ENCODE peak calls at places on chromosomes 16 and 17, in seven cellular contexts. J is cardiac muscle cell, F is fibroblast of villous mesenchyme, E is colonic mucosa, W is heart left ventricle, H is HCT116, C is astrocyte of the spinal cord. R is an unnamed sample.

GRCh38 chr17:17356931-17357270 is 53.7 kb downstream of the NT5M start:
- DNase-seq in J (no peak), E (no peak), H (no peak), C (no peak), W (no peak), F (no peak), R (no peak)

GRCh38 chr16:81071816-81072215 is 5.2 kb downstream of the C16orf46 start:
- DNase-seq in C (no peak), W (no peak), E (no peak), F (peak), J (no peak), H (peak), R (no peak)

GRCh38 chr17:47225911-47226688 is 17.0 kb downstream of the MYL4 start:
- DNase-seq in J (peak), W (no peak), H (no peak), F (peak), C (peak), E (no peak), R (peak)

GRCh38 chr17:16044484-16044883 is 44.9 kb downstream of the TTC19 start:
- DNase-seq in E (no peak), H (no peak), J (no peak), C (no peak), F (no peak), W (no peak), R (no peak)

GRCh38 chr16:77282345-77282744 is 83.1 kb downstream of the SYCE1L start:
- DNase-seq in F (no peak), J (no peak), C (no peak), E (no peak), H (no peak), W (no peak), R (no peak)

GRCh38 chr17:58840820-58841612 is 85.4 kb downstream of the PPM1E start:
- DNase-seq in J (peak), F (no peak), W (no peak), C (no peak), H (no peak), E (no peak), R (no peak)

GRCh38 chr17:74842146-74842598 is 17.5 kb downstream of the GRIN2C start:
- DNase-seq in W (no peak), J (peak), H (no peak), E (no peak), F (no peak), C (peak), R (no peak)

GRCh38 chr16:87033021-87033471 is 284.1 kb downstream of the C16orf95 start:
- DNase-seq in W (no peak), J (no peak), H (no peak), E (no peak), F (no peak), C (no peak), R (no peak)

GRCh38 chr17:58577696-58578095 is 63.3 kb upstream of the MTMR4 start:
- DNase-seq in W (peak), J (peak), E (peak), H (peak), C (peak), F (peak), R (peak)

GRCh38 chr17:20228860-20229259 is 219.7 kb downstream of the SPECC1 start:
- DNase-seq in W (no peak), J (no peak), H (no peak), C (peak), E (no peak), F (no peak), R (peak)

GRCh38 chr16:14286381-14287230 is 215.5 kb downstream of the MRTFB start:
- DNase-seq in W (peak), C (peak), H (no peak), E (peak), F (no peak), J (no peak), R (no peak)

GRCh38 chr16:53643474-53643873 is 60.2 kb downstream of the RPGRIP1L start:
- DNase-seq in E (no peak), H (no peak), C (no peak), F (no peak), W (no peak), J (no peak), R (no peak)

GRCh38 chr16:3182608-3183444 is 5.2 kb upstream of the OR1F1 start:
- DNase-seq in W (no peak), J (peak), H (no peak), C (peak), E (peak), F (peak), R (peak)

DNA sequence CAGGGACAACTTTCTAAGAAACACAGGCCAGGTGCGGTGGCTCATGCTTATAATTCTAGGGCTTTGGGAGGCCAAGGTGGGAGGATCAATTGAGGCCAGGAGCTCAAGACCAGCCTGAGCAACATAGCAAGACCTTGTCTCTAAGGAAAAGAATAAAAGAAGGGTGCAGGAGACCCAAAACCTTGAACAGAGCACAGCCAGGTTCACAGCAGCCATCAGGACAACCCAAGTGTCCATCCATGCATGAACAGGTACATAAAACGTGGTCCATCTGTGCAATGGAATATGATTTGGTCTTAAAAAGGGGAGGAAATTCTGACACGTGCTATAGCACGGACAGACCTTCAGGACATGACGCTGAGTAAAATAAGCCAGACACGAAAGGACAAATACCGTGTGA is 91.0 kb downstream of the PGS1 start:
- DNase-seq in W (no peak), F (no peak), C (no peak), E (no peak), J (no peak), H (no peak), R (no peak)
- H3K4me3 ChIP-seq in W (no peak), F (no peak), C (no peak), E (no peak), J (no peak), H (no peak), R (no peak)

GRCh38 chr16:1900452-1900774 is 17.8 kb downstream of the HS3ST6 start:
- DNase-seq in J (no peak), E (no peak), F (no peak), C (no peak), W (no peak), H (no peak), R (no peak)

GRCh38 chr16:1903220-1903574 is 15.0 kb downstream of the HS3ST6 start:
- DNase-seq in F (no peak), J (no peak), C (no peak), H (no peak), W (no peak), E (no peak), R (no peak)

GRCh38 chr16:1902547-1903219 is 15.5 kb downstream of the HS3ST6 start:
- DNase-seq in E (no peak), F (no peak), C (no peak), J (no peak), W (no peak), H (no peak), R (no peak)

GRCh38 chr16:1895949-1896675 is 22.1 kb downstream of the HS3ST6 start:
- DNase-seq in J (no peak), H (no peak), E (no peak), C (no peak), W (no peak), F (no peak), R (no peak)

DNA sequence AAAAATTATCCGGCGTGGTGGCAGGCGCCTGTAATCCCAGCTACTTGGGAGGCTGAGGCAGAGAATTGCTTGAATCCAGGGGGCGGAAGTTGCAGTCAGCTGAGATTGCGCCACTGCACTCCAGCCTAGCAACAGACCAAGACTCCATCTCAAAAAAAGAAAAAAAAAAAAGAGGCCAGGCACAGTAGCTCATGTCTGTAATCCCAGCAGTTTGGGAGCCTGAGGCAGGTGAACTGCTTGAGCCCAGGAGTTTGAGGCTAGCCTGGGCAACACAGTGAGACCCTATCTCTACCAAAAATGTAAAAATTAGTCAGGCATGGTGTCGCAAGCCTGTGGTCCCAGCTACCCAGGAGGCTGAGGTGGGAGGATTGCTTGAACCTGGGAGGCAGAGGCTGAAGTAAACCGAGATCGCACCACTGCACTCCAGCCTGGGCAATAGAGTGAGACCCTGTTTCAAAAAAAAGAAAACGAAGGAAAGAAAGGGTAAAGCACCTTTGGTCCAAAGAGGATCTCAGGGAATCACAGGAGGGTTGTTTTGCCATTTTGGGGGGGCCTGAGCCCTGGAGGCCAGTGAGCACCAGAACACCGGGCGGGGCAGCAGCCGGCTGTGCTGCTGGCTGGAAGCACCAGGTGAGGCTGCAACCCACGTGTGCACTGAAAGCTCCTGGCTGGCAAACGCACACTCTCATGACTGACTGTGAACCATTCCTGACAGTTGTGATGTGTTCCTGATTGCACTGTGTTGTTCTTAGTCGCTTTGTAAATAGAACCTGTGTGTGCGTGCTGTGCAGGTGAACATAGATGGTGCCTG is 18.4 kb downstream of the HS3ST6 start:
- DNase-seq in W (no peak), J (no peak), F (no peak), H (no peak), C (no peak), E (peak), R (no peak)
- TF ChIP-seq CTCF in W (no peak), J (no peak), F (no peak), H (no peak), C (no peak), E (no peak), R (no peak)

DNA sequence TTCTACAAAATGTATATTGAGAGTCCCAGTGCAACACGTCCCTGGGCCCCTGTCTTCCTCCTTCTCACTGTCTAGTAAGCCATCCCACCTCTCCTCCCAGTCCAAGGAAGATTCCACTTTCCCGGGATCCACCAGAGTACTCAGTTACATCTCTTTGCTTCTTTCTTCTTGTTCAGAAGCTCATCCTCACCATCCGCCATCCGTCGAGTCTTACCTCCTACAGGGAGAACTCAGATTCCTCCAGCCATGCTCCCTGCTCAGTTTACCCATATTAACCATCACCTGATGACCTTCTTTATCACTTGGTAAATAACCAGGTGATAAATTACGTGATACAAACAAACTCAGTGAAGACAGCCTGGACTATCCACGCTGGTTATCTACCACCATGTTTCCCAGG is 57.1 kb downstream of the CYTH1 start:
- DNase-seq in C (no peak), F (no peak), W (no peak), J (no peak), H (no peak), E (no peak), R (no peak)
- H3K4me3 ChIP-seq in C (no peak), F (no peak), W (no peak), J (no peak), H (no peak), E (no peak), R (no peak)

DNA sequence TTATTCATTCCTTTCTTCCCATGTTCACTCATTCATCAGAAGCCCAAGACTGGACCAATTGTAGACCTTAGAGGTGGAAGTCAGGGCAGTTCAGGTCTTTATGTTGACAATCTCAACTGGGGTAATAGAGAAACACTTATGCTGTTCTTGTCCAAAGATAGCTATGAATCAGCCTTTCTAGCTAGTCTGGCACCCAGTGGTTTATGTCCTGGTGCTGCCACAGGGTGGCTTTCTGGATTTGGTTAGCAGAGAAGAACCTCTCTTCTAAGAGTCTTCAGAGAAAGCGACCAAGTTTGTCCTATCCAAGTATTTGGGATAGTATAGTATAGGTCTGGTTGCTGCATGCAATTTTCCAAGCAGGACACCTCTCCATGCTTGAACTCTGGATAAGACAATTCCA is 83.3 kb downstream of the NOG start:
- DNase-seq in E (no peak), C (no peak), F (no peak), J (no peak), H (no peak), W (no peak), R (peak)
- TF ChIP-seq CTCF in E (no peak), C (peak), F (no peak), J (no peak), H (peak), W (no peak), R (peak)

GRCh38 chr17:13756763-13757162 is 155.0 kb upstream of the HS3ST3A1 start:
- DNase-seq in F (no peak), E (no peak), W (no peak), H (no peak), J (no peak), C (no peak), R (no peak)
- H3K4me3 ChIP-seq in F (no peak), E (no peak), W (no peak), H (no peak), J (no peak), C (no peak), R (no peak)

GRCh38 chr16:49352923-49353322 is 20.7 kb upstream of the C16orf78 start:
- DNase-seq in W (no peak), H (peak), E (no peak), J (peak), C (no peak), F (no peak), R (peak)
- TF ChIP-seq CTCF in W (peak), H (peak), E (no peak), J (peak), C (peak), F (no peak), R (peak)

DNA sequence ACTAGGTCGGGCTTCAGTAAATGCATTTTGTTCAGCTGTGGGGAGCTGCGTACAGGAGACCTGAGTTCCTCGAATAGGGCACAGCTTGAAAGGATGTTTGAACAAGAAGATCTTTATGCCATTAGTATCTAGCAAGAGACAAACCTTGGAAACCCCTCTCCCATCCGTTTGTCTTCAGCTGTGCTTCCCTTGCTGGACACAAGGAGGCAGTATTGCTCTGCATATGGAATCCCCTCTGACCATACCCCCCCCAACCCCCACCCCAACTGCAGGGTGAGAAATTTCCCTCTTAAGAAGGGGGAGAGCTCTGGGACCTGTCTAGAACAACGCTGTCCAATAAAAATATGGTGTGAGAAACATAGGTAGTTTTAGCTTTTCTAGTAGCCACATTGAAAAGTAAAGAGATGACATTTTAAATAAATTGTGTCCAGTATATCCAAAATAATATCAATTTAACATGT is 1.6 kb downstream of the MRM1 start:
- DNase-seq in W (peak), H (peak), E (peak), F (peak), J (peak), C (peak), R (peak)
- H3K4me3 ChIP-seq in W (peak), H (peak), E (peak), F (peak), J (no peak), C (peak), R (peak)

DNA sequence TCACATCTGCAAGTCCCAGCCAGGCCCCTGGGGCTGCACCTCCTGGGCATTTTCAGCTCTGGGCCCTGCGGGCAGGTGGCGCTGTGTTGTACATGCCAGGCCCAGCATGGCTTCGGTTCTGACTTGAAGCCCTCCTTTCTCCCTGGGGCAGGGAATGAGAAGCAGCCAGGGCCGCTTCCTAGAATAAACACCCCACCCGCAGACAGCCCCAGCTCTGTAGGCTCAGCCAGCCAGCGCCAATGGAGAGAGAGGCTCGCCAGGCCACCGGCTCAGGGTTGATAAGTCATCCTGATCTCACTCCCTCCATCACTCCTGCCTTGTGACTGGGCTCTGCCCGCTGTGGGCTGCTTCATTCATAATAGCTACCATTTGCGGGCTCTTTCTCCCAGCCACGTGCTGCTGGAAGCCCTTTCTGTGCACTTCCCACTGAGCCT is 6.0 kb upstream of the GLIS2 start:
- DNase-seq in C (peak), W (peak), F (peak), E (peak), H (peak), J (peak), R (peak)
- TF ChIP-seq CTCF in C (peak), W (peak), F (peak), E (peak), H (peak), J (peak), R (peak)

GRCh38 chr17:81567191-81567590 is 15.0 kb upstream of the FAAP100 start:
- DNase-seq in E (no peak), F (no peak), W (no peak), C (no peak), J (no peak), H (no peak), R (no peak)
- H3K4me3 ChIP-seq in E (no peak), F (peak), W (no peak), C (no peak), J (no peak), H (peak), R (peak)

DNA sequence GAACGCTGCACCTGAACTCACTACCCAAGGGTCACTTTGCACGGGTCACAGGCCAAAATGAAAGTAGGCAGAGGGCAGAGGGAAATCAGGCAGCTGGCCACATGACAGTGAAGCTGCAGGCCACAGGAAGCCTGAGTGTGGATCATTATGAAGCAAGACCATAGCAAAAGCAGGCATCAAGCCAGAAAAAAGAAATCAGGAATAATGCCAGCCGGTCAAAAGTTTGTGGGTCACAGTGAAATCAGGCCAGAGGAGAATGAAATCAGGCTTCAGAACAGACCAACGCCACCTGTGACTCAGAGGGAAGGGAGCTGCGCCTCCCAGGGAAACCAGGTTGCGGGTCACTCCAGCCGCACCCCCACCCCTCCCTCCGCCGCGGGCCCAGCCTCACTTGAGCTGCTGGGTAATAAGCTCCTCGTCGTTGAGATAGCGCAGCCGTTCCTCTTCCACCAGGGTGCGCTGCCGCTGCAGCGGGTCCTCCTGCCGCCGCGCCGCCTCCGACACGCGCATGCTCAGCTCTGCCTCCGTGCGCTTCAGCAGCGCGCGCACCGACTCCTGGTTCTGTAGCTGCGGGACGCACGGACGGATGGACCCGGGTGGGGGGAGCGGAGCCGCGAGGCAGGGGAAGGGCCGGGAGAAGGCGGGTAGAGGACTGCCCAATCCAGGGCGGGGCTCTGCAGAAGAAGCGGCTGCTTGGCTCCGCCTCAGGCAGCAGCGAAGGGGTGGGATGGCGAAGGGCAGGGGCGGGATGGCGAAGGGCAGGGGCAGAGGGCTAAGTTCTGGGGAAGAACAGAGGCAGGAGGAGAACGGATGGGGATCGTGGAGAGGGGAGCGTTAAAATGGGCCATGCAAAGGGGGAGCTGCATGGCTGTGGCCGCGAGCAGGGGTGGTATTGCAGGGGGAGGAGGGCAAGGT is 47.7 kb downstream of the SRCIN1 start:
- DNase-seq in J (peak), W (peak), C (peak), F (peak), H (peak), E (peak), R (peak)
- TF ChIP-seq CTCF in J (peak), W (peak), C (peak), F (peak), H (peak), E (peak), R (peak)

R was measured in AG10803.